ENCODE peak calls at places on chromosomes 4 and X, in ten cellular contexts. H is GDM1; M is left ventricle myocardium inferior; Y is substantia nigra; S is endothelial cell; W is IMR-90; L is M059J; A is germinal center; F is CD8-positive, alpha-beta memory T cell; O is amygdala. N is an unnamed sample.

GRCh38 chr4:107349266-107349665 is 313.2 kb upstream of the DKK2 start:
- DNase-seq in H (no peak), M (no peak), Y (no peak), S (no peak), W (no peak), L (peak; percentile 78), A (no peak), F (no peak), O (no peak), N (no peak)

GRCh38 chr4:42568610-42569207 is 88.2 kb downstream of the ATP8A1 start:
- DNase-seq in H (peak; percentile 54), M (no peak), Y (peak; percentile 60), S (peak; percentile 75), W (peak; percentile 65), L (peak; percentile 64), A (peak; percentile 59), F (peak; percentile 55), O (no peak), N (no peak)

GRCh38 chrX:80335062-80335830 is 85.0 kb upstream of the TENT5D start:
- DNase-seq in H (no peak), M (peak; percentile 26), Y (no peak), S (peak; percentile 70), W (no peak), L (peak; percentile 1), A (no peak), F (no peak), O (no peak), N (peak; percentile 7)

GRCh38 chr4:152575533-152575932 is 39.6 kb upstream of the FBXW7 start:
- DNase-seq in H (no peak), M (no peak), Y (no peak), S (no peak), W (no peak), L (no peak), A (no peak), F (no peak), O (no peak), N (no peak)

GRCh38 chr4:1291091-1291490 is 1.4 kb downstream of the MAEA start:
- DNase-seq in H (no peak), M (no peak), Y (no peak), S (no peak), W (no peak), L (no peak), A (no peak), F (no peak), O (no peak), N (no peak)

GRCh38 chr4:119028296-119028695 is 107.3 kb upstream of the MYOZ2 start:
- DNase-seq in H (no peak), M (no peak), Y (no peak), S (no peak), W (no peak), L (no peak), A (no peak), F (no peak), O (no peak), N (no peak)

GRCh38 chr4:184168406-184169019 is 49.2 kb downstream of the ENPP6 start:
- DNase-seq in H (peak; percentile 20), M (peak; percentile 76), Y (peak; percentile 50), S (peak; percentile 91), W (peak; percentile 47), L (peak; percentile 42), A (peak; percentile 65), F (peak; percentile 6), O (peak; percentile 75), N (peak; percentile 78)

GRCh38 chr4:3417448-3417847 is 24.3 kb upstream of the HGFAC start:
- DNase-seq in H (no peak), M (peak; percentile 13), Y (no peak), S (no peak), W (no peak), L (no peak), A (no peak), F (no peak), O (no peak), N (peak; percentile 11)

GRCh38 chr4:90403781-90404180 is 276.6 kb downstream of the CCSER1 start:
- DNase-seq in H (no peak), M (no peak), Y (no peak), S (no peak), W (no peak), L (peak; percentile 43), A (no peak), F (no peak), O (no peak), N (no peak)

GRCh38 chrX:13717697-13718483 is 16.5 kb downstream of the TRAPPC2 start:
- DNase-seq in H (no peak), M (peak; percentile 22), Y (no peak), S (no peak), W (peak; percentile 53), L (peak; percentile 35), A (no peak), F (no peak), O (no peak), N (no peak)

GRCh38 chr4:179196511-179196910 is 1754.3 kb upstream of the AGA start:
- DNase-seq in H (no peak), M (no peak), Y (no peak), S (no peak), W (peak; percentile 56), L (peak; percentile 71), A (no peak), F (no peak), O (no peak), N (no peak)